ENCODE peak calls at places on chromosomes 3 and 15, in eight cellular contexts. B is breast epithelium; C is AG08395; G is HT1080; Z is dermis blood vessel endothelial cell; H is right cardiac atrium; P is Daoy; D is activated CD8-positive, alpha-beta T cell treated with anti-CD3 and anti-CD28 coated beads for 36 hours. Y is an unnamed sample.

GRCh38 chr3:183151716-183152385 is 10.7 kb downstream of the LAMP3 start:
- DNase-seq in B (no peak), C (no peak), G (no peak), Z (no peak), H (no peak), P (no peak), D (no peak), Y (no peak)

GRCh38 chr15:73175382-73175781 is 123.1 kb downstream of the NEO1 start:
- DNase-seq in B (no peak), C (no peak), G (no peak), Z (no peak), H (no peak), P (no peak), D (no peak), Y (no peak)

GRCh38 chr3:54212723-54213122 is 90.4 kb downstream of the CACNA2D3 start:
- DNase-seq in B (no peak), C (no peak), G (no peak), Z (no peak), H (no peak), P (no peak), D (no peak), Y (no peak)

GRCh38 chr3:139260793-139261736 is 82.8 kb upstream of the MRPS22 start:
- DNase-seq in B (no peak), C (no peak), G (no peak), Z (no peak), H (no peak), P (no peak), D (no peak), Y (no peak)

GRCh38 chr3:170506556-170506955 is 79.3 kb downstream of the SLC7A14 start:
- DNase-seq in B (no peak), C (peak), G (peak), Z (peak), H (no peak), P (peak), D (no peak), Y (peak)

GRCh38 chr3:22228705-22229104 is 477.7 kb upstream of the ZNF385D start:
- DNase-seq in B (no peak), C (no peak), G (no peak), Z (no peak), H (no peak), P (no peak), D (no peak), Y (no peak)

GRCh38 chr3:11379238-11379823 is 107.1 kb downstream of the ATG7 start:
- DNase-seq in B (no peak), C (peak), G (peak), Z (peak), H (no peak), P (peak), D (no peak), Y (peak)

GRCh38 chr3:156448300-156448699 is 106.6 kb downstream of the SSR3 start:
- DNase-seq in B (no peak), C (peak), G (peak), Z (peak), H (no peak), P (peak), D (peak), Y (peak)

GRCh38 chr3:14907043-14907966 is 40.1 kb upstream of the NR2C2 start:
- DNase-seq in B (no peak), C (no peak), G (no peak), Z (no peak), H (peak), P (no peak), D (no peak), Y (no peak)

GRCh38 chr15:82047493-82048446 is 2.0 kb upstream of the MEX3B start:
- DNase-seq in B (no peak), C (no peak), G (no peak), Z (peak), H (no peak), P (no peak), D (peak), Y (no peak)

GRCh38 chr15:83200162-83200561 is 7.5 kb downstream of the HDGFL3 start:
- DNase-seq in B (no peak), C (no peak), G (no peak), Z (no peak), H (no peak), P (peak), D (peak), Y (no peak)

GRCh38 chr3:183350164-183350563 is 78.3 kb downstream of the MCF2L2 start:
- DNase-seq in B (no peak), C (no peak), G (no peak), Z (no peak), H (no peak), P (no peak), D (no peak), Y (no peak)

GRCh38 chr15:87207945-87208580 is 1048.5 kb downstream of the NTRK3 start:
- DNase-seq in B (no peak), C (no peak), G (peak), Z (no peak), H (no peak), P (peak), D (no peak), Y (no peak)

GRCh38 chr3:45524605-45525004 is 69.9 kb upstream of the LIMD1 start:
- DNase-seq in B (no peak), C (no peak), G (no peak), Z (no peak), H (no peak), P (no peak), D (no peak), Y (no peak)

GRCh38 chr3:41893977-41894376 is 67.9 kb downstream of the ULK4 start:
- DNase-seq in B (no peak), C (peak), G (peak), Z (peak), H (no peak), P (peak), D (peak), Y (no peak)

GRCh38 chr3:179898024-179898423 is 138.7 kb downstream of the PEX5L start:
- DNase-seq in B (no peak), C (no peak), G (peak), Z (peak), H (no peak), P (peak), D (peak), Y (peak)

GRCh38 chr3:115165701-115166100 is 18.6 kb upstream of the ZBTB20 start:
- DNase-seq in B (no peak), C (peak), G (peak), Z (no peak), H (no peak), P (no peak), D (no peak), Y (no peak)

GRCh38 chr3:49813497-49814174 is at the start of gene UBA7:
- DNase-seq in B (peak), C (peak), G (peak), Z (peak), H (peak), P (peak), D (peak), Y (peak)

GRCh38 chr15:41080144-41080543 is 35.9 kb downstream of the INO80 start:
- DNase-seq in B (no peak), C (no peak), G (no peak), Z (no peak), H (no peak), P (no peak), D (no peak), Y (no peak)

GRCh38 chr15:60945196-60945595 is 283.9 kb downstream of the RORA start:
- DNase-seq in B (peak), C (no peak), G (no peak), Z (peak), H (peak), P (no peak), D (no peak), Y (peak)

GRCh38 chr3:123871946-123872345 is 12.2 kb downstream of the MYLK start:
- DNase-seq in B (no peak), C (no peak), G (peak), Z (peak), H (no peak), P (no peak), D (no peak), Y (no peak)

GRCh38 chr3:177729939-177730700 is 532.8 kb upstream of the TBL1XR1 start:
- DNase-seq in B (peak), C (no peak), G (no peak), Z (no peak), H (peak), P (peak), D (no peak), Y (no peak)

GRCh38 chr15:57675481-57676181 is 30.9 kb upstream of the POLR2M start:
- DNase-seq in B (no peak), C (no peak), G (no peak), Z (no peak), H (no peak), P (no peak), D (no peak), Y (no peak)

GRCh38 chr3:67593761-67594234 is 60.6 kb downstream of the SUCLG2 start:
- DNase-seq in B (no peak), C (peak), G (peak), Z (peak), H (no peak), P (peak), D (no peak), Y (peak)

GRCh38 chr3:37096292-37096691 is 78.1 kb downstream of the LRRFIP2 start:
- DNase-seq in B (no peak), C (peak), G (peak), Z (peak), H (no peak), P (peak), D (no peak), Y (no peak)

GRCh38 chr3:81245043-81245442 is 516.4 kb downstream of the GBE1 start:
- DNase-seq in B (no peak), C (peak), G (no peak), Z (no peak), H (no peak), P (no peak), D (no peak), Y (no peak)

GRCh38 chr15:61660579-61660978 is 399.7 kb downstream of the VPS13C start:
- DNase-seq in B (no peak), C (peak), G (no peak), Z (no peak), H (no peak), P (no peak), D (no peak), Y (no peak)

GRCh38 chr15:68842958-68843357 is 22.3 kb upstream of the ANP32A start:
- DNase-seq in B (no peak), C (no peak), G (no peak), Z (no peak), H (no peak), P (no peak), D (no peak), Y (no peak)

GRCh38 chr15:97645758-97646157 is 314.7 kb upstream of the ARRDC4 start:
- DNase-seq in B (no peak), C (no peak), G (no peak), Z (no peak), H (no peak), P (no peak), D (no peak), Y (no peak)

GRCh38 chr3:189082666-189083427 is 88.9 kb upstream of the TPRG1 start:
- DNase-seq in B (no peak), C (no peak), G (no peak), Z (no peak), H (no peak), P (no peak), D (no peak), Y (no peak)

GRCh38 chr3:157447026-157447694 is 10.5 kb downstream of the PTX3 start:
- DNase-seq in B (no peak), C (peak), G (peak), Z (peak), H (no peak), P (peak), D (no peak), Y (peak)

GRCh38 chr3:172014145-172014544 is 25.2 kb upstream of the FNDC3B start:
- DNase-seq in B (no peak), C (no peak), G (no peak), Z (no peak), H (no peak), P (no peak), D (no peak), Y (no peak)

GRCh38 chr3:33482126-33482525 is 41.9 kb upstream of the UBP1 start:
- DNase-seq in B (no peak), C (no peak), G (no peak), Z (no peak), H (no peak), P (no peak), D (no peak), Y (no peak)

GRCh38 chr3:186209810-186210752 is 101.2 kb upstream of the ETV5 start:
- DNase-seq in B (peak), C (peak), G (peak), Z (no peak), H (peak), P (peak), D (peak), Y (peak)

GRCh38 chr15:65963911-65964482 is 94.7 kb downstream of the RAB11A start:
- DNase-seq in B (no peak), C (no peak), G (no peak), Z (no peak), H (no peak), P (no peak), D (no peak), Y (no peak)

GRCh38 chr15:62390793-62391543 is 225.9 kb upstream of the C2CD4B start:
- DNase-seq in B (no peak), C (peak), G (peak), Z (peak), H (peak), P (peak), D (peak), Y (no peak)

GRCh38 chr15:101528917-101529299 is 39.4 kb upstream of the PCSK6 start:
- DNase-seq in B (peak), C (no peak), G (no peak), Z (no peak), H (no peak), P (no peak), D (no peak), Y (no peak)